ENCODE peak calls at places on chromosome 15, in eight cellular contexts. One of them, this sample, is unnamed.

GRCh38 chr15:75776075-75776443 is 63.4 kb upstream of the CSPG4 start:
- DNase-seq in T47D: no peak
- DNase-seq in tibial nerve: no peak
- DNase-seq in foreskin melanocyte: no peak
- DNase-seq in trophoblast cell: no peak
- DNase-seq in T1000: no peak
- DNase-seq in GOT3: no peak
- DNase-seq in left cardiac atrium: no peak
- DNase-seq in this sample: no peak

GRCh38 chr15:40106203-40107161 is 2.2 kb downstream of the BMF start:
- DNase-seq in GOT3: no peak
- DNase-seq in T47D: peak
- DNase-seq in trophoblast cell: peak
- DNase-seq in foreskin melanocyte: no peak
- DNase-seq in T1000: no peak
- DNase-seq in tibial nerve: peak
- DNase-seq in left cardiac atrium: peak
- DNase-seq in this sample: no peak

GRCh38 chr15:51731549-51732267 is 5.7 kb downstream of the LYSMD2 start:
- DNase-seq in trophoblast cell: peak
- DNase-seq in T47D: peak
- DNase-seq in tibial nerve: no peak
- DNase-seq in T1000: no peak
- DNase-seq in left cardiac atrium: no peak
- DNase-seq in GOT3: no peak
- DNase-seq in foreskin melanocyte: no peak
- DNase-seq in this sample: no peak

GRCh38 chr15:57518779-57519410 is 72.8 kb upstream of the MYZAP start:
- DNase-seq in GOT3: no peak
- DNase-seq in foreskin melanocyte: no peak
- DNase-seq in trophoblast cell: no peak
- DNase-seq in T1000: no peak
- DNase-seq in left cardiac atrium: no peak
- DNase-seq in T47D: no peak
- DNase-seq in tibial nerve: no peak
- DNase-seq in this sample: no peak

GRCh38 chr15:98599911-98600685 is 48.2 kb upstream of the IGF1R start:
- DNase-seq in T47D: peak
- DNase-seq in tibial nerve: peak
- DNase-seq in T1000: no peak
- DNase-seq in foreskin melanocyte: peak
- DNase-seq in trophoblast cell: no peak
- DNase-seq in left cardiac atrium: peak
- DNase-seq in GOT3: no peak
- DNase-seq in this sample: no peak

GRCh38 chr15:73200339-73200738 is 148.1 kb downstream of the NEO1 start:
- DNase-seq in left cardiac atrium: no peak
- DNase-seq in T1000: no peak
- DNase-seq in GOT3: no peak
- DNase-seq in trophoblast cell: no peak
- DNase-seq in tibial nerve: no peak
- DNase-seq in foreskin melanocyte: no peak
- DNase-seq in T47D: no peak
- DNase-seq in this sample: no peak

GRCh38 chr15:62363913-62364312 is 198.8 kb upstream of the C2CD4B start:
- DNase-seq in tibial nerve: no peak
- DNase-seq in GOT3: no peak
- DNase-seq in trophoblast cell: no peak
- DNase-seq in foreskin melanocyte: no peak
- DNase-seq in T1000: no peak
- DNase-seq in T47D: no peak
- DNase-seq in left cardiac atrium: no peak
- DNase-seq in this sample: no peak

GRCh38 chr15:79373068-79373467 is 59.1 kb upstream of the MINAR1 start:
- DNase-seq in left cardiac atrium: no peak
- DNase-seq in T47D: no peak
- DNase-seq in tibial nerve: no peak
- DNase-seq in foreskin melanocyte: no peak
- DNase-seq in T1000: no peak
- DNase-seq in trophoblast cell: no peak
- DNase-seq in GOT3: no peak
- DNase-seq in this sample: no peak

GRCh38 chr15:101501703-101502373 is 12.3 kb upstream of the PCSK6 start:
- DNase-seq in foreskin melanocyte: peak
- DNase-seq in GOT3: no peak
- DNase-seq in T47D: peak
- DNase-seq in T1000: no peak
- DNase-seq in left cardiac atrium: peak
- DNase-seq in tibial nerve: no peak
- DNase-seq in trophoblast cell: no peak
- DNase-seq in this sample: no peak

GRCh38 chr15:39582286-39582976 is 1.6 kb downstream of the THBS1 start:
- DNase-seq in T47D: no peak
- DNase-seq in tibial nerve: no peak
- DNase-seq in GOT3: no peak
- DNase-seq in left cardiac atrium: peak
- DNase-seq in foreskin melanocyte: no peak
- DNase-seq in T1000: no peak
- DNase-seq in trophoblast cell: no peak
- DNase-seq in this sample: no peak

GRCh38 chr15:65163041-65163440 is 22.1 kb downstream of the CLPX start:
- DNase-seq in foreskin melanocyte: no peak
- DNase-seq in GOT3: no peak
- DNase-seq in left cardiac atrium: no peak
- DNase-seq in trophoblast cell: no peak
- DNase-seq in tibial nerve: no peak
- DNase-seq in T47D: no peak
- DNase-seq in T1000: no peak
- DNase-seq in this sample: no peak

GRCh38 chr15:52789601-52790165 is 453 bp downstream of the ONECUT1 start:
- DNase-seq in tibial nerve: no peak
- DNase-seq in T1000: peak
- DNase-seq in left cardiac atrium: no peak
- DNase-seq in foreskin melanocyte: no peak
- DNase-seq in trophoblast cell: no peak
- DNase-seq in GOT3: no peak
- DNase-seq in T47D: peak
- DNase-seq in this sample: no peak

GRCh38 chr15:73794501-73795133 is 41.5 kb upstream of the INSYN1 start:
- DNase-seq in T47D: peak
- DNase-seq in GOT3: no peak
- DNase-seq in tibial nerve: no peak
- DNase-seq in T1000: no peak
- DNase-seq in trophoblast cell: no peak
- DNase-seq in foreskin melanocyte: no peak
- DNase-seq in left cardiac atrium: no peak
- DNase-seq in this sample: no peak

GRCh38 chr15:65829150-65829764 is 37.2 kb upstream of the DENND4A start:
- DNase-seq in T47D: peak
- DNase-seq in GOT3: no peak
- DNase-seq in trophoblast cell: peak
- DNase-seq in foreskin melanocyte: no peak
- DNase-seq in left cardiac atrium: no peak
- DNase-seq in tibial nerve: no peak
- DNase-seq in T1000: no peak
- DNase-seq in this sample: no peak

GRCh38 chr15:58285921-58286278 is 145.9 kb upstream of the LIPC start:
- DNase-seq in tibial nerve: no peak
- DNase-seq in T47D: no peak
- DNase-seq in trophoblast cell: no peak
- DNase-seq in foreskin melanocyte: no peak
- DNase-seq in T1000: no peak
- DNase-seq in left cardiac atrium: no peak
- DNase-seq in GOT3: no peak
- DNase-seq in this sample: no peak

GRCh38 chr15:44102675-44103254 is 92.3 kb downstream of the FRMD5 start:
- DNase-seq in T1000: peak
- DNase-seq in foreskin melanocyte: peak
- DNase-seq in tibial nerve: peak
- DNase-seq in GOT3: peak
- DNase-seq in trophoblast cell: no peak
- DNase-seq in T47D: peak
- DNase-seq in left cardiac atrium: no peak
- DNase-seq in this sample: peak

GRCh38 chr15:50979041-50979440 is 70.6 kb downstream of the AP4E1 start:
- DNase-seq in left cardiac atrium: no peak
- DNase-seq in T47D: no peak
- DNase-seq in GOT3: no peak
- DNase-seq in tibial nerve: no peak
- DNase-seq in foreskin melanocyte: peak
- DNase-seq in T1000: no peak
- DNase-seq in trophoblast cell: no peak
- DNase-seq in this sample: no peak

GRCh38 chr15:97691799-97692198 is 268.7 kb upstream of the ARRDC4 start:
- DNase-seq in trophoblast cell: peak
- DNase-seq in tibial nerve: no peak
- DNase-seq in left cardiac atrium: no peak
- DNase-seq in T47D: no peak
- DNase-seq in foreskin melanocyte: no peak
- DNase-seq in T1000: no peak
- DNase-seq in GOT3: no peak
- DNase-seq in this sample: no peak

GRCh38 chr15:25251700-25252390 is 187.0 kb downstream of the UBE3A start:
- DNase-seq in left cardiac atrium: peak
- DNase-seq in tibial nerve: no peak
- DNase-seq in trophoblast cell: no peak
- DNase-seq in foreskin melanocyte: no peak
- DNase-seq in T1000: no peak
- DNase-seq in GOT3: no peak
- DNase-seq in T47D: no peak
- DNase-seq in this sample: no peak

GRCh38 chr15:42632100-42632675 is 56.8 kb downstream of the STARD9 start:
- DNase-seq in tibial nerve: no peak
- DNase-seq in foreskin melanocyte: no peak
- DNase-seq in left cardiac atrium: no peak
- DNase-seq in T1000: no peak
- DNase-seq in T47D: no peak
- DNase-seq in trophoblast cell: no peak
- DNase-seq in GOT3: no peak
- DNase-seq in this sample: no peak

GRCh38 chr15:101070502-101071273 is 151.5 kb downstream of the LRRK1 start:
- DNase-seq in foreskin melanocyte: peak
- DNase-seq in GOT3: no peak
- DNase-seq in tibial nerve: no peak
- DNase-seq in T1000: no peak
- DNase-seq in left cardiac atrium: peak
- DNase-seq in trophoblast cell: no peak
- DNase-seq in T47D: no peak
- DNase-seq in this sample: no peak

GRCh38 chr15:89888214-89888804 is 5.5 kb downstream of the AP3S2 start:
- DNase-seq in T47D: peak
- DNase-seq in tibial nerve: no peak
- DNase-seq in left cardiac atrium: no peak
- DNase-seq in trophoblast cell: no peak
- DNase-seq in foreskin melanocyte: no peak
- DNase-seq in GOT3: no peak
- DNase-seq in T1000: no peak
- DNase-seq in this sample: no peak

GRCh38 chr15:28927043-28927442 is 41.3 kb downstream of the APBA2 start:
- DNase-seq in left cardiac atrium: no peak
- DNase-seq in foreskin melanocyte: no peak
- DNase-seq in tibial nerve: no peak
- DNase-seq in trophoblast cell: no peak
- DNase-seq in T47D: no peak
- DNase-seq in T1000: no peak
- DNase-seq in GOT3: no peak
- DNase-seq in this sample: no peak

GRCh38 chr15:24878153-24878552 is 76.6 kb upstream of the SNRPN start:
- DNase-seq in foreskin melanocyte: no peak
- DNase-seq in T1000: no peak
- DNase-seq in GOT3: no peak
- DNase-seq in left cardiac atrium: peak
- DNase-seq in trophoblast cell: no peak
- DNase-seq in tibial nerve: no peak
- DNase-seq in T47D: peak
- DNase-seq in this sample: no peak

GRCh38 chr15:37981781-37982180 is 47.3 kb downstream of the TMCO5A start:
- DNase-seq in foreskin melanocyte: peak
- DNase-seq in left cardiac atrium: no peak
- DNase-seq in T47D: peak
- DNase-seq in GOT3: no peak
- DNase-seq in T1000: no peak
- DNase-seq in trophoblast cell: no peak
- DNase-seq in tibial nerve: no peak
- DNase-seq in this sample: no peak

GRCh38 chr15:71015342-71015741 is 99.9 kb upstream of the THSD4 start:
- DNase-seq in left cardiac atrium: no peak
- DNase-seq in tibial nerve: no peak
- DNase-seq in T1000: no peak
- DNase-seq in GOT3: no peak
- DNase-seq in foreskin melanocyte: no peak
- DNase-seq in T47D: no peak
- DNase-seq in trophoblast cell: no peak
- DNase-seq in this sample: no peak

GRCh38 chr15:48273047-48273446 is 58.2 kb upstream of the DUT start:
- DNase-seq in tibial nerve: no peak
- DNase-seq in T1000: no peak
- DNase-seq in T47D: no peak
- DNase-seq in left cardiac atrium: no peak
- DNase-seq in foreskin melanocyte: no peak
- DNase-seq in GOT3: no peak
- DNase-seq in trophoblast cell: no peak
- DNase-seq in this sample: no peak

GRCh38 chr15:83846847-83847246 is 192.9 kb downstream of the ADAMTSL3 start:
- DNase-seq in left cardiac atrium: no peak
- DNase-seq in T1000: no peak
- DNase-seq in foreskin melanocyte: no peak
- DNase-seq in T47D: no peak
- DNase-seq in tibial nerve: no peak
- DNase-seq in trophoblast cell: peak
- DNase-seq in GOT3: no peak
- DNase-seq in this sample: no peak

GRCh38 chr15:100020181-100020580 is 286.9 kb upstream of the LYSMD4 start:
- DNase-seq in T47D: peak
- DNase-seq in foreskin melanocyte: no peak
- DNase-seq in left cardiac atrium: no peak
- DNase-seq in trophoblast cell: peak
- DNase-seq in tibial nerve: no peak
- DNase-seq in GOT3: no peak
- DNase-seq in T1000: peak
- DNase-seq in this sample: no peak

GRCh38 chr15:62533687-62534086 is 368.6 kb upstream of the C2CD4B start:
- DNase-seq in foreskin melanocyte: no peak
- DNase-seq in left cardiac atrium: no peak
- DNase-seq in T47D: no peak
- DNase-seq in tibial nerve: no peak
- DNase-seq in GOT3: no peak
- DNase-seq in trophoblast cell: no peak
- DNase-seq in T1000: no peak
- DNase-seq in this sample: no peak

GRCh38 chr15:45522931-45523331 is 376 bp upstream of the SLC30A4 start:
- DNase-seq in GOT3: no peak
- DNase-seq in trophoblast cell: peak
- DNase-seq in T47D: peak
- DNase-seq in foreskin melanocyte: no peak
- DNase-seq in tibial nerve: peak
- DNase-seq in T1000: no peak
- DNase-seq in left cardiac atrium: no peak
- DNase-seq in this sample: no peak

GRCh38 chr15:100111103-100112060 is 230.4 kb downstream of the ADAMTS17 start:
- DNase-seq in foreskin melanocyte: no peak
- DNase-seq in trophoblast cell: no peak
- DNase-seq in T47D: no peak
- DNase-seq in T1000: peak
- DNase-seq in GOT3: no peak
- DNase-seq in left cardiac atrium: peak
- DNase-seq in tibial nerve: peak
- DNase-seq in this sample: peak